ENCODE peak calls at places on chromosomes 13 and 19, in seven cellular contexts. Z is Caco-2, K is psoas muscle, Y is Panc1, G is uterus, M is fibroblast of mammary gland, Q is AG04450. D is an unnamed sample.

GRCh38 chr13:47455581-47455980 is 545.5 kb downstream of the SUCLA2 start:
- DNase-seq in Z (no peak), K (no peak), Y (no peak), G (no peak), M (peak), Q (no peak), D (no peak)

GRCh38 chr19:8552810-8553209 is 24.4 kb downstream of the MYO1F start:
- DNase-seq in Z (peak), K (no peak), Y (no peak), G (no peak), M (peak), Q (no peak), D (no peak)

GRCh38 chr13:73000027-73000674 is 58.7 kb upstream of the KLF5 start:
- DNase-seq in Z (no peak), K (no peak), Y (no peak), G (no peak), M (peak), Q (no peak), D (peak)

GRCh38 chr13:94559201-94559795 is 36.7 kb downstream of the TGDS start:
- DNase-seq in Z (no peak), K (no peak), Y (no peak), G (no peak), M (no peak), Q (no peak), D (no peak)

GRCh38 chr19:9913237-9914000 is 22.9 kb downstream of the OLFM2 start:
- DNase-seq in Z (peak), K (no peak), Y (no peak), G (peak), M (no peak), Q (no peak), D (no peak)

GRCh38 chr19:30450101-30450500 is 77.9 kb downstream of the ZNF536 start:
- DNase-seq in Z (no peak), K (no peak), Y (no peak), G (peak), M (no peak), Q (no peak), D (no peak)

GRCh38 chr13:74290324-74290773 is 156.1 kb upstream of the KLF12 start:
- DNase-seq in Z (peak), K (no peak), Y (no peak), G (peak), M (peak), Q (peak), D (peak)

GRCh38 chr19:48613024-48613851 is 1.6 kb downstream of the FAM83E start:
- DNase-seq in Z (no peak), K (peak), Y (no peak), G (no peak), M (no peak), Q (no peak), D (no peak)

GRCh38 chr19:993361-993830 is 6.8 kb upstream of the GRIN3B start:
- DNase-seq in Z (peak), K (peak), Y (no peak), G (no peak), M (no peak), Q (no peak), D (no peak)

GRCh38 chr19:46384396-46384795 is 29.0 kb downstream of the CCDC8 start:
- DNase-seq in Z (no peak), K (no peak), Y (no peak), G (no peak), M (no peak), Q (no peak), D (no peak)

GRCh38 chr19:812819-813358 is 8.9 kb downstream of the PLPPR3 start:
- DNase-seq in Z (no peak), K (no peak), Y (no peak), G (no peak), M (no peak), Q (no peak), D (no peak)

GRCh38 chr13:20247403-20247802 is 15.3 kb upstream of the GJB6 start:
- DNase-seq in Z (no peak), K (no peak), Y (no peak), G (no peak), M (no peak), Q (no peak), D (no peak)

GRCh38 chr13:75372517-75372916 is 109.5 kb downstream of the TBC1D4 start:
- DNase-seq in Z (peak), K (no peak), Y (no peak), G (no peak), M (peak), Q (no peak), D (no peak)

GRCh38 chr19:13843104-13843921 is 33.6 kb upstream of the NANOS3 start:
- DNase-seq in Z (no peak), K (peak), Y (no peak), G (peak), M (no peak), Q (no peak), D (no peak)

GRCh38 chr13:39688278-39688677 is 32.8 kb downstream of the COG6 start:
- DNase-seq in Z (no peak), K (no peak), Y (no peak), G (no peak), M (no peak), Q (no peak), D (no peak)

GRCh38 chr13:44974056-44974798 is 15.0 kb downstream of the NUFIP1 start:
- DNase-seq in Z (no peak), K (no peak), Y (no peak), G (no peak), M (peak), Q (no peak), D (no peak)

GRCh38 chr19:44943801-44944249 is 1.8 kb downstream of the APOC4 start:
- DNase-seq in Z (no peak), K (peak), Y (no peak), G (no peak), M (peak), Q (no peak), D (no peak)

GRCh38 chr19:44942067-44942571 is at the start of gene APOC4:
- DNase-seq in Z (no peak), K (no peak), Y (no peak), G (no peak), M (no peak), Q (no peak), D (no peak)

GRCh38 chr19:44939668-44940067 is 2.4 kb upstream of the APOC4 start:
- DNase-seq in Z (no peak), K (no peak), Y (no peak), G (no peak), M (peak), Q (no peak), D (no peak)
- TF ChIP-seq CTCF in Z (no peak), K (no peak), Y (no peak), G (no peak), M (no peak), Q (no peak), D (no peak)

GRCh38 chr19:6589711-6590457 is 1.1 kb downstream of the CD70 start:
- DNase-seq in Z (no peak), K (no peak), Y (no peak), G (no peak), M (no peak), Q (no peak), D (no peak)

GRCh38 chr19:6586726-6587092 is 4.2 kb downstream of the CD70 start:
- DNase-seq in Z (no peak), K (no peak), Y (no peak), G (no peak), M (no peak), Q (no peak), D (no peak)

GRCh38 chr19:6588508-6589345 is 2.2 kb downstream of the CD70 start:
- DNase-seq in Z (no peak), K (no peak), Y (no peak), G (no peak), M (no peak), Q (no peak), D (no peak)

GRCh38 chr19:6587093-6587820 is 3.7 kb downstream of the CD70 start:
- DNase-seq in Z (peak), K (no peak), Y (no peak), G (no peak), M (peak), Q (no peak), D (no peak)

GRCh38 chr19:6587998-6588507 is 2.9 kb downstream of the CD70 start:
- DNase-seq in Z (no peak), K (no peak), Y (no peak), G (no peak), M (no peak), Q (no peak), D (no peak)
- H3K4me3 ChIP-seq in Z (no peak), K (no peak), Y (peak), G (no peak), M (no peak), Q (no peak), D (no peak)

GRCh38 chr19:53424968-53425597 is 6.7 kb upstream of the ZNF761 start:
- DNase-seq in Z (peak), K (peak), Y (peak), G (peak), M (peak), Q (peak), D (no peak)
- TF ChIP-seq CTCF in Z (no peak), K (peak), Y (peak), G (peak), M (peak), Q (peak), D (peak)

DNA sequence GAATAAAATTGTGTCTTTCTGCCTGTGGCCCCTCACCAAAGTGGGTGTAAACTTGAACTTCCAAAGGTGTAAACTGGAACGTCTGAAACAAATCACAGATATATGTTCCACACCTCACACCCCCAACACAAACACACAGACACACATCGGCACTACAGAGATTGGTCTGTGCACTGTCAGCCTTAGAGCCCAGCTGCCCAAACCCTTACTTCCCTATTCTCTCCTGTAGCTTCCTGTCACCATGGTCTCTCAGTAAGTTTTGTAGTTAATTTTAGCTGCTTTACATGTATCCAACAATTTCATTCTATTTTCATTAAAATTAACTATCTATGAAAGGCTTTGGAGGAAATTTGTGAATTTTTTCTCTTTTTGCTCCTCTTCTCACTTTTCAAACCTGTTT is 5.4 kb downstream of the TM9SF2 start:
- DNase-seq in Z (no peak), K (no peak), Y (no peak), G (no peak), M (no peak), Q (no peak), D (no peak)
- H3K4me3 ChIP-seq in Z (no peak), K (peak), Y (no peak), G (no peak), M (no peak), Q (no peak), D (no peak)

DNA sequence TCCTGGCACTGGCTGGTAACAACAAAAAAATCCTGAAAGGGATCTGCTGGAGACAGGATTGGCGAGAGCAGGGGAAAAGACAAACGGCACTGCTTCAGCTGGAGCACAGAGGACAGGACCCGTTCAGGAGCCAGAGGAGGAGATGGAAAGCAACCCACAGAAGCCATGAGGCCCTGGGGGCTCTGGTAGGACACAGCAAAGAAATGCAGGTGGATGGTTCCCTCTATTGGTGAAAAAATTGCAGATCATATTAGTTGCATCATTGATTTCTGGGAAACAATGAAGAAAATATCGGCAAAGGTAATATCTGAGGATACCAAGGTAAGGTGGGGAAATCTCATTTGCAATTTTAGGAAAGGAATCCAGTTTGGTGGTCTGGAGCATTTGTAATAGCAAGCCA is 25.7 kb upstream of the TPP2 start:
- DNase-seq in Z (peak), K (no peak), Y (no peak), G (no peak), M (no peak), Q (no peak), D (no peak)
- TF ChIP-seq CTCF in Z (no peak), K (no peak), Y (no peak), G (no peak), M (peak), Q (peak), D (peak)

GRCh38 chr13:23547000-23547590 is 23.1 kb upstream of the TNFRSF19 start:
- DNase-seq in Z (no peak), K (peak), Y (no peak), G (peak), M (peak), Q (no peak), D (no peak)
- H3K4me3 ChIP-seq in Z (no peak), K (peak), Y (peak), G (peak), M (peak), Q (peak), D (peak)

D was measured in retinal pigment epithelial cell.